ENCODE peak calls at places on chromosomes 7 and 10, in seven cellular contexts. One of them, this sample, is unnamed.
A peak's percentile ranks its signal among the peaks of the same experiment; 100 is the strongest.

GRCh38 chr10:4767033-4767814 is 58.8 kb upstream of the AKR1E2 start:
- DNase-seq in uterus: peak; percentile 26
- DNase-seq in lung: no peak
- DNase-seq in mucosa of descending colon: peak; percentile 60
- DNase-seq in CD4-positive, CD25-positive, alpha-beta regulatory T cell: peak; percentile 24
- DNase-seq in GM23248: peak; percentile 73
- DNase-seq in upper lobe of right lung: no peak
- DNase-seq in this sample: no peak

GRCh38 chr7:31175672-31176071 is 123.6 kb downstream of the ADCYAP1R1 start:
- DNase-seq in uterus: no peak
- DNase-seq in lung: no peak
- DNase-seq in mucosa of descending colon: no peak
- DNase-seq in CD4-positive, CD25-positive, alpha-beta regulatory T cell: no peak
- DNase-seq in GM23248: no peak
- DNase-seq in upper lobe of right lung: no peak
- DNase-seq in this sample: no peak

GRCh38 chr7:157843336-157844140 is 506.7 kb downstream of the DNAJB6 start:
- DNase-seq in uterus: no peak
- DNase-seq in lung: no peak
- DNase-seq in mucosa of descending colon: no peak
- DNase-seq in CD4-positive, CD25-positive, alpha-beta regulatory T cell: no peak
- DNase-seq in GM23248: no peak
- DNase-seq in upper lobe of right lung: peak; percentile 47
- DNase-seq in this sample: no peak

GRCh38 chr10:13637303-13637856 is 50.6 kb downstream of the PRPF18 start:
- DNase-seq in uterus: no peak
- DNase-seq in lung: no peak
- DNase-seq in mucosa of descending colon: no peak
- DNase-seq in CD4-positive, CD25-positive, alpha-beta regulatory T cell: no peak
- DNase-seq in GM23248: no peak
- DNase-seq in upper lobe of right lung: no peak
- DNase-seq in this sample: no peak

GRCh38 chr7:100130608-100131453 is 4.1 kb downstream of the MBLAC1 start:
- DNase-seq in uterus: peak; percentile 78
- DNase-seq in lung: peak; percentile 74
- DNase-seq in mucosa of descending colon: peak; percentile 93
- DNase-seq in CD4-positive, CD25-positive, alpha-beta regulatory T cell: peak; percentile 80
- DNase-seq in GM23248: peak; percentile 76
- DNase-seq in upper lobe of right lung: peak; percentile 88
- DNase-seq in this sample: peak; percentile 64

GRCh38 chr10:129959544-129960492 is 4.3 kb downstream of the EBF3 start:
- DNase-seq in uterus: no peak
- DNase-seq in lung: no peak
- DNase-seq in mucosa of descending colon: no peak
- DNase-seq in CD4-positive, CD25-positive, alpha-beta regulatory T cell: no peak
- DNase-seq in GM23248: no peak
- DNase-seq in upper lobe of right lung: no peak
- DNase-seq in this sample: no peak

GRCh38 chr10:5448333-5449048 is 36.1 kb downstream of the NET1 start:
- DNase-seq in uterus: no peak
- DNase-seq in lung: no peak
- DNase-seq in mucosa of descending colon: peak; percentile 53
- DNase-seq in CD4-positive, CD25-positive, alpha-beta regulatory T cell: no peak
- DNase-seq in GM23248: peak; percentile 30
- DNase-seq in upper lobe of right lung: no peak
- DNase-seq in this sample: no peak

GRCh38 chr10:49360271-49361177 is 35.4 kb downstream of the DRGX start:
- DNase-seq in uterus: no peak
- DNase-seq in lung: no peak
- DNase-seq in mucosa of descending colon: no peak
- DNase-seq in CD4-positive, CD25-positive, alpha-beta regulatory T cell: no peak
- DNase-seq in GM23248: no peak
- DNase-seq in upper lobe of right lung: peak; percentile 75
- DNase-seq in this sample: no peak

GRCh38 chr7:143255564-143255963 is 7.7 kb upstream of the GSTK1 start:
- DNase-seq in uterus: no peak
- DNase-seq in lung: no peak
- DNase-seq in mucosa of descending colon: no peak
- DNase-seq in CD4-positive, CD25-positive, alpha-beta regulatory T cell: no peak
- DNase-seq in GM23248: no peak
- DNase-seq in upper lobe of right lung: no peak
- DNase-seq in this sample: no peak

GRCh38 chr7:81460646-81461045 is 309.2 kb downstream of the HGF start:
- DNase-seq in uterus: no peak
- DNase-seq in lung: no peak
- DNase-seq in mucosa of descending colon: no peak
- DNase-seq in CD4-positive, CD25-positive, alpha-beta regulatory T cell: no peak
- DNase-seq in GM23248: no peak
- DNase-seq in upper lobe of right lung: no peak
- DNase-seq in this sample: peak; percentile 12

GRCh38 chr7:54581511-54581910 is 39.3 kb downstream of the VSTM2A start:
- DNase-seq in uterus: no peak
- DNase-seq in lung: no peak
- DNase-seq in mucosa of descending colon: no peak
- DNase-seq in CD4-positive, CD25-positive, alpha-beta regulatory T cell: no peak
- DNase-seq in GM23248: peak; percentile 5
- DNase-seq in upper lobe of right lung: no peak
- DNase-seq in this sample: no peak

GRCh38 chr10:33547976-33548375 is 213.5 kb upstream of the NRP1 start:
- DNase-seq in uterus: no peak
- DNase-seq in lung: no peak
- DNase-seq in mucosa of descending colon: no peak
- DNase-seq in CD4-positive, CD25-positive, alpha-beta regulatory T cell: no peak
- DNase-seq in GM23248: no peak
- DNase-seq in upper lobe of right lung: no peak
- DNase-seq in this sample: no peak

GRCh38 chr10:102280397-102281015 is 35.2 kb downstream of the GBF1 start:
- DNase-seq in uterus: no peak
- DNase-seq in lung: no peak
- DNase-seq in mucosa of descending colon: no peak
- DNase-seq in CD4-positive, CD25-positive, alpha-beta regulatory T cell: no peak
- DNase-seq in GM23248: peak; percentile 15
- DNase-seq in upper lobe of right lung: no peak
- DNase-seq in this sample: no peak

GRCh38 chr7:55339033-55339995 is 25.8 kb upstream of the LANCL2 start:
- DNase-seq in uterus: no peak
- DNase-seq in lung: no peak
- DNase-seq in mucosa of descending colon: no peak
- DNase-seq in CD4-positive, CD25-positive, alpha-beta regulatory T cell: no peak
- DNase-seq in GM23248: no peak
- DNase-seq in upper lobe of right lung: no peak
- DNase-seq in this sample: no peak

DNA sequence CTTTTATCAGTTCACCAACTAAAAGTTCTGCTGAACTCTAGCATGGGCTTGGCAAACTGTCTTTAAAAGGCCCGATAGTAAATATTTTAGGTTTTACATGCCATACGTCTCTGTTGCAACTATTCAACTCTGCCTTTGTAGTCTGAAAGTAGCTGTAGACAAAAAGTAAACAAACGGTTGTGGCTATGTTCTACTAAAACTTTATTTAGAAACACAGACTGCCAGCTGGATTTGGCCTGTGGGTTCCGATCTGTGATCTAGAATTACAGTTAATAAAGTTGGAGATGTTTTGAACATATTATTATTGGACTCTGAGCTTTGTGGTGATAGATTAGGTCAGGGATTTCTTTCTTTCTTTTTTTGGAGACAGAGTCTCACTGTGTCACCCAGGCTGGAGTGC is 33.1 kb downstream of the VPS50 start:
- DNase-seq in uterus: no peak
- DNase-seq in lung: no peak
- DNase-seq in mucosa of descending colon: no peak
- DNase-seq in CD4-positive, CD25-positive, alpha-beta regulatory T cell: no peak
- DNase-seq in GM23248: no peak
- DNase-seq in upper lobe of right lung: no peak
- DNase-seq in this sample: peak; percentile 11
- H3K4me3 ChIP-seq in uterus: no peak overlapping the region
- H3K4me3 ChIP-seq in lung: no peak overlapping the region
- H3K4me3 ChIP-seq in mucosa of descending colon: no peak overlapping the region
- H3K4me3 ChIP-seq in CD4-positive, CD25-positive, alpha-beta regulatory T cell: no peak overlapping the region
- H3K4me3 ChIP-seq in GM23248: no peak overlapping the region
- H3K4me3 ChIP-seq in upper lobe of right lung: no peak overlapping the region
- H3K4me3 ChIP-seq in this sample: no peak overlapping the region

GRCh38 chr7:1669954-1670893 is at the start of gene ELFN1:
- DNase-seq in uterus: peak; percentile 11
- DNase-seq in lung: no peak
- DNase-seq in mucosa of descending colon: no peak
- DNase-seq in CD4-positive, CD25-positive, alpha-beta regulatory T cell: no peak
- DNase-seq in GM23248: peak; percentile 49
- DNase-seq in upper lobe of right lung: peak; percentile 60
- DNase-seq in this sample: no peak
- H3K4me3 ChIP-seq in uterus: peak within 1 kb of the TSS; percentile 25
- H3K4me3 ChIP-seq in lung: no peak within 1 kb of the TSS
- H3K4me3 ChIP-seq in mucosa of descending colon: no peak within 1 kb of the TSS
- H3K4me3 ChIP-seq in CD4-positive, CD25-positive, alpha-beta regulatory T cell: no peak within 1 kb of the TSS
- H3K4me3 ChIP-seq in GM23248: peak within 1 kb of the TSS; percentile 60
- H3K4me3 ChIP-seq in upper lobe of right lung: peak within 1 kb of the TSS; percentile 23
- H3K4me3 ChIP-seq in this sample: no peak within 1 kb of the TSS

DNA sequence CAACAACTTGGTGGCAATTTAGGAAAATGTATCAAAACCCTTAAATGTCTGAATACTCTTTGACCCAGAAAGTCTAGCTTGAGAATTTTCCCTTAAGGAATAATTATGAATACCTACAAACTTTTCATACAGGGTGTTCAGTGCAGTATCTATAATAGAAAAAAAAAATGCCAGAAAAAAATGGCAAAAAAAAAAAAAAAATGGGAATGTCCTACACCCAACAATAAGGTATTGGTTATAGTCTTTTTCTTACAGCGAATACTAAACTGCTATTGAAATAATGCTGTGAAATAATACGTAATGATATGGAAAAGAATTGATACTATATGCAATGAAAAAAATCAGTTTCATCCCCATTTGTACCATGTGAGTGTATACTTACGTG is 44.3 kb downstream of the ZNF800 start:
- DNase-seq in uterus: no peak
- DNase-seq in lung: no peak
- DNase-seq in mucosa of descending colon: no peak
- DNase-seq in CD4-positive, CD25-positive, alpha-beta regulatory T cell: no peak
- DNase-seq in GM23248: no peak
- DNase-seq in upper lobe of right lung: no peak
- DNase-seq in this sample: no peak
- H3K4me3 ChIP-seq in uterus: peak overlapping the region; percentile 23
- H3K4me3 ChIP-seq in lung: no peak overlapping the region
- H3K4me3 ChIP-seq in mucosa of descending colon: no peak overlapping the region
- H3K4me3 ChIP-seq in CD4-positive, CD25-positive, alpha-beta regulatory T cell: peak overlapping the region; percentile 54
- H3K4me3 ChIP-seq in GM23248: peak overlapping the region; percentile 70
- H3K4me3 ChIP-seq in upper lobe of right lung: peak overlapping the region; percentile 20
- H3K4me3 ChIP-seq in this sample: peak overlapping the region; percentile 44

DNA sequence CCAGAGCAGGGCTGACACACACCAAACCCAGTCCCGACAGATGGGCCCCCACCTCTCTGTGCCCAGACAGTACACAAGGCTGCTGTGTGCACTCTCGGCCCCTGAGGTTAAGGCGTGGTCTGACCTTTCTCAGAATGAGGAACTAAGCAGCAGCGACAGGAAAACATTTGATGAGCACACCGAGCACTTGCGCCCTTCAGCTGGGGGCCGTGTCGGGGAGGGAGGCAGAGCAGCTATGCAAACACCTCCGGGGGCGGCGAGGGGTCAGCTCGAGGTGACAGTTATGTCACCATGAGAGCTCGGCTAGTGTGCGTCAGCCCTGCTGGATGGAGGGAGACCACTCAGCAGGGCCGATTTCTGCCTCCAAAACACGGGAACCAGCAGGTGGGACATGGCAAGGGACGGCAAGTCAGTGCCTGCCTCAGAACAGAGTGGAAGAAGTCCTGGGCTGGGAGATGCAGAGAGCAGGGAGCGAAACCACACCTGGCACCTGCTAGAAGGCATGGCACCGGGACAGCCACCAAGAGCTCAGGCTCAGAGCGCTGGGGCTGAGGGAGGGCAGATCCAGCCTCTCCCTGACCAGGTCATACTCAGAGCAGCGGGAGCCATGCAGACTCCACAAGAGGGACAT is 57.4 kb downstream of the CHST15 start:
- DNase-seq in uterus: peak; percentile 36
- DNase-seq in lung: peak; percentile 71
- DNase-seq in mucosa of descending colon: peak; percentile 51
- DNase-seq in CD4-positive, CD25-positive, alpha-beta regulatory T cell: no peak
- DNase-seq in GM23248: no peak
- DNase-seq in upper lobe of right lung: peak; percentile 89
- DNase-seq in this sample: peak; percentile 97
- H3K4me3 ChIP-seq in uterus: no peak overlapping the region
- H3K4me3 ChIP-seq in lung: no peak overlapping the region
- H3K4me3 ChIP-seq in mucosa of descending colon: no peak overlapping the region
- H3K4me3 ChIP-seq in CD4-positive, CD25-positive, alpha-beta regulatory T cell: no peak overlapping the region
- H3K4me3 ChIP-seq in GM23248: no peak overlapping the region
- H3K4me3 ChIP-seq in upper lobe of right lung: no peak overlapping the region
- H3K4me3 ChIP-seq in this sample: peak overlapping the region; percentile 35

GRCh38 chr10:103740683-103741082 is 114.7 kb downstream of the SH3PXD2A start:
- DNase-seq in uterus: no peak
- DNase-seq in lung: no peak
- DNase-seq in mucosa of descending colon: no peak
- DNase-seq in CD4-positive, CD25-positive, alpha-beta regulatory T cell: no peak
- DNase-seq in GM23248: no peak
- DNase-seq in upper lobe of right lung: no peak
- DNase-seq in this sample: no peak

GRCh38 chr10:103737735-103738367 is 117.5 kb downstream of the SH3PXD2A start:
- DNase-seq in uterus: no peak
- DNase-seq in lung: no peak
- DNase-seq in mucosa of descending colon: no peak
- DNase-seq in CD4-positive, CD25-positive, alpha-beta regulatory T cell: no peak
- DNase-seq in GM23248: no peak
- DNase-seq in upper lobe of right lung: no peak
- DNase-seq in this sample: no peak

GRCh38 chr10:103736044-103736443 is 119.3 kb downstream of the SH3PXD2A start:
- DNase-seq in uterus: no peak
- DNase-seq in lung: no peak
- DNase-seq in mucosa of descending colon: no peak
- DNase-seq in CD4-positive, CD25-positive, alpha-beta regulatory T cell: no peak
- DNase-seq in GM23248: no peak
- DNase-seq in upper lobe of right lung: no peak
- DNase-seq in this sample: no peak

GRCh38 chr10:103736763-103737162 is 118.6 kb downstream of the SH3PXD2A start:
- DNase-seq in uterus: no peak
- DNase-seq in lung: no peak
- DNase-seq in mucosa of descending colon: no peak
- DNase-seq in CD4-positive, CD25-positive, alpha-beta regulatory T cell: no peak
- DNase-seq in GM23248: no peak
- DNase-seq in upper lobe of right lung: no peak
- DNase-seq in this sample: no peak

DNA sequence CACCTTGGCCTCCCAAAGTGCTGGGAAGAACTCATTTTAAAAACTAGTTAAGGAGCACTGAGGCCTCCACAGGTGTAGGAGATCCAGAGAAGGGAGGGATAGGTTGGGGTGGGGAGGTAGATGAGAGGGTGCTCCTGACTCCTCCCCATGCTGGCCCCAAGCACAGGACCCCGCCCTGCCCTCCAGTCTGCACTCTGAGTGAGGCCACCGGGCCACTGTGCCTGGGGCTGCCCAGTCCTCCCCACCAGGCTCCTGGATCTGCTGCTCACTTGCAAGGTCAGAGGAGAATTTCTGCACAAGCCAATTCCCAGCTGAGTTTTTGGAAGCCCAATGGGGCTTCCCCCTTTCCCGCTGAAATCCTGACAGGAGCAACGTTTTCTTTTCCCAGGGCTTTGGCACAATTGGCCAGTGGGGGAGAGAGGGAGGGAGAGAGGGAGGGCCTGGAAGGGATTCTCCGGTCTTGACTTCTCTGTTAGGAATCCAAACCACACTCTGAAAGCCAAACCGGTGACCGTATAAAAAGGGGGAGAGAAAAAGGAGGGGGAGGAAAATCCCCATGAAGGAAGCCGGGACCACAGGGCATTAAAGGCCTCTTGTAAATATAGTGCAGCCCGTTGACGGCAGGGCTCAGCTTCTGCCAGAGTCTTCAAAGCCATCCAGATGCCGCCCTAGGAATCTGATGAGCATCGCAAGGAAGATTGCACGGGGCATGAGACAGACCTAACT is 116.2 kb downstream of the SH3PXD2A start:
- DNase-seq in uterus: peak; percentile 86
- DNase-seq in lung: no peak
- DNase-seq in mucosa of descending colon: peak; percentile 37
- DNase-seq in CD4-positive, CD25-positive, alpha-beta regulatory T cell: no peak
- DNase-seq in GM23248: peak; percentile 95
- DNase-seq in upper lobe of right lung: no peak
- DNase-seq in this sample: no peak
- H3K4me3 ChIP-seq in uterus: no peak overlapping the region
- H3K4me3 ChIP-seq in lung: no peak overlapping the region
- H3K4me3 ChIP-seq in mucosa of descending colon: no peak overlapping the region
- H3K4me3 ChIP-seq in CD4-positive, CD25-positive, alpha-beta regulatory T cell: no peak overlapping the region
- H3K4me3 ChIP-seq in GM23248: peak overlapping the region; percentile 50
- H3K4me3 ChIP-seq in upper lobe of right lung: no peak overlapping the region
- H3K4me3 ChIP-seq in this sample: no peak overlapping the region